ENCODE peak calls at places on chromosomes 12 and 14, in four cellular contexts. One of them, this sample, is unnamed.

GRCh38 chr12:3668479-3669165 is 84.3 kb downstream of the CRACR2A start:
- DNase-seq in AG10803: no peak
- DNase-seq in WTC11: no peak
- DNase-seq in astrocyte of the cerebellum: no peak
- DNase-seq in this sample: no peak

GRCh38 chr12:5807090-5807414 is 138.0 kb downstream of the ANO2 start:
- DNase-seq in AG10803: peak
- DNase-seq in WTC11: no peak
- DNase-seq in astrocyte of the cerebellum: peak
- DNase-seq in this sample: no peak

GRCh38 chr14:49745191-49745590 is 22.8 kb upstream of the KLHDC2 start:
- DNase-seq in AG10803: no peak
- DNase-seq in WTC11: no peak
- DNase-seq in astrocyte of the cerebellum: no peak
- DNase-seq in this sample: no peak

GRCh38 chr12:109604902-109605536 is 31.4 kb downstream of the MVK start:
- DNase-seq in AG10803: no peak
- DNase-seq in WTC11: no peak
- DNase-seq in astrocyte of the cerebellum: no peak
- DNase-seq in this sample: no peak

GRCh38 chr12:69688021-69688420 is 11.1 kb downstream of the BEST3 start:
- DNase-seq in AG10803: peak
- DNase-seq in WTC11: no peak
- DNase-seq in astrocyte of the cerebellum: no peak
- DNase-seq in this sample: no peak

GRCh38 chr14:100649173-100649519 is 61.9 kb upstream of the BEGAIN start:
- DNase-seq in AG10803: peak
- DNase-seq in WTC11: no peak
- DNase-seq in astrocyte of the cerebellum: peak
- DNase-seq in this sample: peak

GRCh38 chr12:92290016-92290685 is 144.5 kb upstream of the BTG1 start:
- DNase-seq in AG10803: peak
- DNase-seq in WTC11: no peak
- DNase-seq in astrocyte of the cerebellum: no peak
- DNase-seq in this sample: peak

GRCh38 chr14:70004791-70005190 is 125.6 kb downstream of the SMOC1 start:
- DNase-seq in AG10803: no peak
- DNase-seq in WTC11: no peak
- DNase-seq in astrocyte of the cerebellum: no peak
- DNase-seq in this sample: no peak

GRCh38 chr14:65354715-65355114 is 57.8 kb upstream of the FUT8 start:
- DNase-seq in AG10803: no peak
- DNase-seq in WTC11: no peak
- DNase-seq in astrocyte of the cerebellum: no peak
- DNase-seq in this sample: no peak

GRCh38 chr14:100438678-100439592 is 115.8 kb downstream of the SLC25A47 start:
- DNase-seq in AG10803: peak
- DNase-seq in WTC11: no peak
- DNase-seq in astrocyte of the cerebellum: no peak
- DNase-seq in this sample: peak

GRCh38 chr12:104695453-104696148 is 238.9 kb downstream of the CHST11 start:
- DNase-seq in AG10803: peak
- DNase-seq in WTC11: no peak
- DNase-seq in astrocyte of the cerebellum: peak
- DNase-seq in this sample: peak

GRCh38 chr14:91329615-91330014 is 85.1 kb upstream of the GPR68 start:
- DNase-seq in AG10803: no peak
- DNase-seq in WTC11: no peak
- DNase-seq in astrocyte of the cerebellum: no peak
- DNase-seq in this sample: no peak

GRCh38 chr14:25132734-25133422 is 82.9 kb upstream of the STXBP6 start:
- DNase-seq in AG10803: peak
- DNase-seq in WTC11: peak
- DNase-seq in astrocyte of the cerebellum: peak
- DNase-seq in this sample: peak

GRCh38 chr14:48417715-48418500 is 742.5 kb upstream of the MDGA2 start:
- DNase-seq in AG10803: no peak
- DNase-seq in WTC11: no peak
- DNase-seq in astrocyte of the cerebellum: no peak
- DNase-seq in this sample: no peak

GRCh38 chr12:13097526-13097925 is 5.9 kb downstream of the GSG1 start:
- DNase-seq in AG10803: peak
- DNase-seq in WTC11: no peak
- DNase-seq in astrocyte of the cerebellum: no peak
- DNase-seq in this sample: no peak

GRCh38 chr12:7004840-7005239 is 13.4 kb downstream of the LPCAT3 start:
- DNase-seq in AG10803: no peak
- DNase-seq in WTC11: no peak
- DNase-seq in astrocyte of the cerebellum: no peak
- DNase-seq in this sample: no peak

GRCh38 chr12:77893918-77894317 is 63.2 kb downstream of the NAV3 start:
- DNase-seq in AG10803: no peak
- DNase-seq in WTC11: no peak
- DNase-seq in astrocyte of the cerebellum: peak
- DNase-seq in this sample: no peak

GRCh38 chr14:47269788-47270492 is 405.5 kb downstream of the MDGA2 start:
- DNase-seq in AG10803: no peak
- DNase-seq in WTC11: no peak
- DNase-seq in astrocyte of the cerebellum: no peak
- DNase-seq in this sample: no peak

GRCh38 chr12:89135976-89136634 is 216.2 kb downstream of the DUSP6 start:
- DNase-seq in AG10803: peak
- DNase-seq in WTC11: no peak
- DNase-seq in astrocyte of the cerebellum: no peak
- DNase-seq in this sample: peak

GRCh38 chr14:105199093-105199492 is 18.0 kb upstream of the NUDT14 start:
- DNase-seq in AG10803: no peak
- DNase-seq in WTC11: no peak
- DNase-seq in astrocyte of the cerebellum: no peak
- DNase-seq in this sample: no peak

GRCh38 chr12:48420031-48420775 is 52.2 kb upstream of the ANP32D start:
- DNase-seq in AG10803: no peak
- DNase-seq in WTC11: no peak
- DNase-seq in astrocyte of the cerebellum: no peak
- DNase-seq in this sample: no peak

GRCh38 chr14:104302794-104303405 is 164.5 kb downstream of the KIF26A start:
- DNase-seq in AG10803: no peak
- DNase-seq in WTC11: no peak
- DNase-seq in astrocyte of the cerebellum: no peak
- DNase-seq in this sample: no peak

GRCh38 chr14:26163761-26164160 is 434.1 kb downstream of the NOVA1 start:
- DNase-seq in AG10803: peak
- DNase-seq in WTC11: no peak
- DNase-seq in astrocyte of the cerebellum: peak
- DNase-seq in this sample: no peak

GRCh38 chr14:101408077-101408831 is 153.0 kb upstream of the DIO3 start:
- DNase-seq in AG10803: peak
- DNase-seq in WTC11: no peak
- DNase-seq in astrocyte of the cerebellum: peak
- DNase-seq in this sample: peak

GRCh38 chr14:79587194-79587593 is 624.1 kb downstream of the DIO2 start:
- DNase-seq in AG10803: peak
- DNase-seq in WTC11: no peak
- DNase-seq in astrocyte of the cerebellum: peak
- DNase-seq in this sample: no peak

GRCh38 chr12:84542289-84542688 is 370.3 kb downstream of the SLC6A15 start:
- DNase-seq in AG10803: peak
- DNase-seq in WTC11: no peak
- DNase-seq in astrocyte of the cerebellum: no peak
- DNase-seq in this sample: no peak

GRCh38 chr12:19138551-19139344 is 9.2 kb downstream of the PLEKHA5 start:
- DNase-seq in AG10803: no peak
- DNase-seq in WTC11: no peak
- DNase-seq in astrocyte of the cerebellum: peak
- DNase-seq in this sample: peak

GRCh38 chr12:76259071-76259470 is 89.1 kb downstream of the BBS10 start:
- DNase-seq in AG10803: peak
- DNase-seq in WTC11: no peak
- DNase-seq in astrocyte of the cerebellum: no peak
- DNase-seq in this sample: peak

GRCh38 chr12:121934318-121934682 is 15.9 kb downstream of the CFAP251 start:
- DNase-seq in AG10803: no peak
- DNase-seq in WTC11: no peak
- DNase-seq in astrocyte of the cerebellum: no peak
- DNase-seq in this sample: no peak

GRCh38 chr12:121932176-121932536 is 13.8 kb downstream of the CFAP251 start:
- DNase-seq in AG10803: no peak
- DNase-seq in WTC11: no peak
- DNase-seq in astrocyte of the cerebellum: no peak
- DNase-seq in this sample: no peak

GRCh38 chr12:121932914-121933521 is 14.6 kb downstream of the CFAP251 start:
- DNase-seq in AG10803: no peak
- DNase-seq in WTC11: no peak
- DNase-seq in astrocyte of the cerebellum: no peak
- DNase-seq in this sample: no peak

GRCh38 chr12:121930862-121931261 is 12.5 kb downstream of the CFAP251 start:
- DNase-seq in AG10803: no peak
- DNase-seq in WTC11: no peak
- DNase-seq in astrocyte of the cerebellum: no peak
- DNase-seq in this sample: no peak

DNA sequence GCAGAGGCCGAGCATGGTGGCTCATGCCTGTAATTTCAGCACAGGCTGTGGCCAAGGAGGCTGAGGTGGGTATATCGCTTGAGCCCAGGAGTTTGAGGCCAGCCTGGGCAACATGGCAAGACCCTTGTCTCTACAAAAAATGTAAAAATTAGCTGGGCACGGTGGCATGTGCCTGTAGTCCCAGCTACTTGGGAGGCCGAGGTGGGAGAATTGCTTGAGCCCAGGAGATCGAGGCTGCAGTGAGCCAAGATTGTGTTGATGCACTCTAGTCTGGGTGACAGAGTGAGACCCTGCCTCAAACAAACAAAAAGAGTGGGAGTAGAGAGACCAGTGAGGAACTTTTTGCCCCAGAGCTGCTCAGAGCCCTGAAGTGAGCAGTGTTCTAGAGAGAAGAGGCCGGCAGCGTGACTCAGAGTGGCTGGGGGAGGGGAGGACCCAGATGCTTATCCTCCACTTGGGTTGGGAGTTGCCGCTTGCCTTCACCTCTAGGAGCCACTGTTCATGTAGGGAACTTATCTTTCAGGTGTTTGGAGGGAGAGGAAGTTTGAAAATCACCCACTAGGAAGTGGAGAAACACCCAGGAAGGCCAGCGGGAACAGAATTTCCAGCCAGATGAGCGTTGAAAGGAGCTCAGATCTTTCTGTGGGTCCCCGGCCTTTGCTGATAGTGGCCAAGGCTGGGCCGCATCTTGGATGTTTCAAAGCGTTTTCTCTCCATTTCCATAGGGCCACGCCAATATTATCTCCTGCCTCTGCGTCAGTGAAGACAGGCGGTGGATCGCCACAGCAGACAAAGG is 15.3 kb downstream of the CFAP251 start:
- DNase-seq in AG10803: no peak
- DNase-seq in WTC11: peak
- DNase-seq in astrocyte of the cerebellum: no peak
- DNase-seq in this sample: no peak
- TF ChIP-seq CTCF in AG10803: no peak
- TF ChIP-seq CTCF in WTC11: no peak
- TF ChIP-seq CTCF in astrocyte of the cerebellum: no peak
- TF ChIP-seq CTCF in this sample: no peak

DNA sequence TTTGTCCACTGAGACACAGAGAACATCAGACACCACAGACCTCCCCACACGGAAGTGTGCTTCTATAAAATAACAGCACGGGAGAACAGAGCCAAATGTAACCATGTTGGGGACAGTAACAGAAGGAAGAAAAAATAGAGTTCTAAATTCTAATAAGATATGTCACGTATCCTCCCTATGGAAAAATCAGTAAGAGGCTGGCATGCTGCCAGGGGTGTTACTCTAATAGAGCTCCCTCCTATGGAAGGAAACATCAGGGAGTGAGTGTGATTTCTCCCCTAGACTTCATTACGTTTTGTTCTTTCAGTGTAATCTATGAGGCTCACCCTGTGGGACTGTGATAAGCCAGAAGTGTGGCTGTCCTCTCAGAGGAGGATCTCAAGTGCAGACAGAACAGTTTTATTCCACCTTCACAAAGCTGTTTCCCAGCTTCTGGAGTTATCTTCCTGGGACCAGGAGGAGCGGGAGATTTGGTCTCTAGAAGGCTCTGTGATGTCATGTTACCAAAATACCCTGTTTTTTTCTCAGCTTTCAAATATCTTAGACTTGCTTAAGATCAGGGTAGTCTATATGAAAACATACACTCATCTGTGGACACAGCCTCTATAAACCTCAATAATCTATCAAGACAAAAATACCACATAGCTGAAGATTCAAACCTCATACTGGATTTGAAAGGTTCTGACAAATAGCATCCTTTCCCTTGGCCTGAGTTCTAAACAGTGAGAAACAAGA is 69.3 kb downstream of the ZFC3H1 start:
- DNase-seq in AG10803: no peak
- DNase-seq in WTC11: no peak
- DNase-seq in astrocyte of the cerebellum: no peak
- DNase-seq in this sample: no peak
- TF ChIP-seq CTCF in AG10803: no peak
- TF ChIP-seq CTCF in WTC11: no peak
- TF ChIP-seq CTCF in astrocyte of the cerebellum: no peak
- TF ChIP-seq CTCF in this sample: no peak

DNA sequence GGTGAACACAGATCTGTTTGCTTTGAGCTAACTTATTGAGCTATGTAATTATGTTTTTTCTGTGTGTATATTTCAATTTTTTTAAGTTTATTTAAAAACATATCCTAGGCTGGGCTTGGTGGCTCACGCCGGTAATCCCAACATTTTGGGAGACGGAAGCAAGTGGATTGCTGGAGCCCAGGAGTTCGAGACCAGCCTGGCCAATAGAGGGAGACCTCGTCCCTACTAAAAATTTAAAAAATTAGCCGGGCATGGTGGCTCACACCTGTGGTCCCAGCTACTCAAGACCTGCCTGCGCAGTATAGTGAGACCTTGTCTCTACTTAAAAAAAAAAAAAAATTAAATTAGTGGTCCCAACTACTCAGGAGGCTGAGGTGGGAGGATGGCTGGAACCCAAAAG is 16.2 kb upstream of the RNASE1 start:
- DNase-seq in AG10803: no peak
- DNase-seq in WTC11: peak
- DNase-seq in astrocyte of the cerebellum: no peak
- DNase-seq in this sample: no peak
- TF ChIP-seq CTCF in AG10803: no peak
- TF ChIP-seq CTCF in WTC11: no peak
- TF ChIP-seq CTCF in astrocyte of the cerebellum: peak
- TF ChIP-seq CTCF in this sample: peak

DNA sequence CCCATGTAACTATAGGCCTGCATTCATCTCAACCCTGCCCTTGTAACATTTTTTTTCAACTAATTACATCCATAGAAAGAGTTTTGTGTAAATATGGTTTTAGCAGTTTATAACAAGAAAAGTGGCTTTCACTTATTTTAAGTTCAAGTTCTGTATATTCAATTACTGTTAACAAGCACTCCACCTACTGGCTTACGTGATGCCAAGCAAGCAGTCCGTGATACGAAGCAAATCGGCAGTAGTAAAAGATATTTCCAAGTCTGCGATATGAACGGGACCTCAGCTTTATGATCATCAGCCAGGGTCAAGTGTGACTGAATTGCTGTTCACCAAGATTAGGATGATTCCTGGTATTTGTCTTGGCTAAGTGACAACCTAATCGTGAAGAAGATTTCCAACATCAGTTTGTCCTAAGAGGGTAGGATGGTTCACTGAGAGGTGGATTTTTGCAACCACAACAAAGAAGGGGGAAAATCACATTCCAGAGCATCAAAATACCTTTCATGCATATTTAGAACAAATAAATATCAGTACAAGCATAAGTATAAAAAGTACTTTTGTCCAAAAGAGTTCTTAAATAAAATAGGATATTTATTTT is 456.2 kb downstream of the FOXG1 start:
- DNase-seq in AG10803: peak
- DNase-seq in WTC11: peak
- DNase-seq in astrocyte of the cerebellum: peak
- DNase-seq in this sample: peak
- TF ChIP-seq CTCF in AG10803: peak
- TF ChIP-seq CTCF in WTC11: peak
- TF ChIP-seq CTCF in astrocyte of the cerebellum: peak
- TF ChIP-seq CTCF in this sample: peak